ENCODE peak calls at places on chromosomes 4 and X, in four cellular contexts. One of them, this sample, is unnamed.
A peak's percentile ranks its signal among the peaks of the same experiment; 100 is the strongest.

GRCh38 chr4:89301902-89302301 is 5.7 kb downstream of the GPRIN3 start:
- DNase-seq in PC-9: no peak
- DNase-seq in foreskin keratinocyte: no peak
- DNase-seq in B cell: no peak
- DNase-seq in this sample: no peak

GRCh38 chr4:41213563-41214157 is 682 bp downstream of the APBB2 start:
- DNase-seq in B cell: peak; percentile 20
- DNase-seq in PC-9: no peak
- DNase-seq in foreskin keratinocyte: no peak
- DNase-seq in this sample: no peak

GRCh38 chrX:54248309-54248708 is 65.3 kb upstream of the FAM120C start:
- DNase-seq in PC-9: peak; percentile 50
- DNase-seq in B cell: no peak
- DNase-seq in foreskin keratinocyte: peak; percentile 41
- DNase-seq in this sample: no peak

GRCh38 chr4:184348311-184349233 is 125.8 kb downstream of the IRF2 start:
- DNase-seq in B cell: no peak
- DNase-seq in foreskin keratinocyte: no peak
- DNase-seq in PC-9: peak; percentile 56
- DNase-seq in this sample: no peak

GRCh38 chr4:170497729-170498128 is 408.0 kb upstream of the AADAT start:
- DNase-seq in foreskin keratinocyte: no peak
- DNase-seq in PC-9: no peak
- DNase-seq in B cell: no peak
- DNase-seq in this sample: no peak

GRCh38 chr4:19216495-19216894 is 1035.2 kb upstream of the SLIT2 start:
- DNase-seq in PC-9: no peak
- DNase-seq in B cell: no peak
- DNase-seq in foreskin keratinocyte: no peak
- DNase-seq in this sample: no peak

GRCh38 chr4:128980816-128981326 is 112.5 kb downstream of the SCLT1 start:
- DNase-seq in B cell: no peak
- DNase-seq in PC-9: no peak
- DNase-seq in foreskin keratinocyte: no peak
- DNase-seq in this sample: no peak

GRCh38 chrX:67601771-67602170 is 58.0 kb downstream of the AR start:
- DNase-seq in PC-9: no peak
- DNase-seq in foreskin keratinocyte: no peak
- DNase-seq in B cell: no peak
- DNase-seq in this sample: no peak

GRCh38 chrX:55486736-55487135 is 2.9 kb downstream of the USP51 start:
- DNase-seq in foreskin keratinocyte: peak; percentile 17
- DNase-seq in B cell: no peak
- DNase-seq in PC-9: no peak
- DNase-seq in this sample: no peak

GRCh38 chr4:13829457-13829856 is 201.9 kb upstream of the BOD1L1 start:
- DNase-seq in PC-9: no peak
- DNase-seq in foreskin keratinocyte: peak; percentile 79
- DNase-seq in B cell: no peak
- DNase-seq in this sample: no peak

GRCh38 chrX:109360301-109360700 is 121.6 kb downstream of the GUCY2F start:
- DNase-seq in foreskin keratinocyte: peak; percentile 50
- DNase-seq in PC-9: no peak
- DNase-seq in B cell: no peak
- DNase-seq in this sample: no peak

GRCh38 chr4:168794092-168794707 is 215.9 kb downstream of the CBR4 start:
- DNase-seq in foreskin keratinocyte: no peak
- DNase-seq in B cell: no peak
- DNase-seq in PC-9: no peak
- DNase-seq in this sample: no peak

GRCh38 chr4:143555676-143556075 is 42.2 kb downstream of the SMARCA5 start:
- DNase-seq in PC-9: no peak
- DNase-seq in B cell: no peak
- DNase-seq in foreskin keratinocyte: peak; percentile 78
- DNase-seq in this sample: no peak

GRCh38 chr4:143558286-143558685 is 44.8 kb downstream of the SMARCA5 start:
- DNase-seq in PC-9: no peak
- DNase-seq in foreskin keratinocyte: no peak
- DNase-seq in B cell: no peak
- DNase-seq in this sample: no peak

GRCh38 chr4:143559757-143560147 is 46.2 kb downstream of the SMARCA5 start:
- DNase-seq in B cell: peak; percentile 25
- DNase-seq in foreskin keratinocyte: no peak
- DNase-seq in PC-9: no peak
- DNase-seq in this sample: no peak

GRCh38 chr4:143554728-143555597 is 41.5 kb downstream of the SMARCA5 start:
- DNase-seq in B cell: no peak
- DNase-seq in foreskin keratinocyte: no peak
- DNase-seq in PC-9: no peak
- DNase-seq in this sample: no peak

GRCh38 chr4:143558823-143559756 is 45.6 kb downstream of the SMARCA5 start:
- DNase-seq in PC-9: peak; percentile 67
- DNase-seq in B cell: peak; percentile 69
- DNase-seq in foreskin keratinocyte: peak; percentile 79
- DNase-seq in this sample: peak; percentile 53
- TF ChIP-seq CTCF in PC-9: peak; percentile 66
- TF ChIP-seq CTCF in B cell: peak; percentile 65
- TF ChIP-seq CTCF in foreskin keratinocyte: peak; percentile 79
- TF ChIP-seq CTCF in this sample: no peak

GRCh38 chr4:118682928-118683327 is 2.3 kb upstream of the METTL14 start:
- DNase-seq in foreskin keratinocyte: peak; percentile 21
- DNase-seq in PC-9: no peak
- DNase-seq in B cell: no peak
- DNase-seq in this sample: no peak
- TF ChIP-seq CTCF in foreskin keratinocyte: peak; percentile 63
- TF ChIP-seq CTCF in PC-9: peak; percentile 60
- TF ChIP-seq CTCF in B cell: peak; percentile 23
- TF ChIP-seq CTCF in this sample: peak; percentile 12

GRCh38 chr4:54228064-54228527 is 997 bp upstream of the PDGFRA start:
- DNase-seq in foreskin keratinocyte: peak; percentile 71
- DNase-seq in PC-9: no peak
- DNase-seq in B cell: peak; percentile 58
- DNase-seq in this sample: no peak
- TF ChIP-seq CTCF in foreskin keratinocyte: peak; percentile 92
- TF ChIP-seq CTCF in PC-9: no peak
- TF ChIP-seq CTCF in B cell: peak; percentile 44
- TF ChIP-seq CTCF in this sample: no peak

DNA sequence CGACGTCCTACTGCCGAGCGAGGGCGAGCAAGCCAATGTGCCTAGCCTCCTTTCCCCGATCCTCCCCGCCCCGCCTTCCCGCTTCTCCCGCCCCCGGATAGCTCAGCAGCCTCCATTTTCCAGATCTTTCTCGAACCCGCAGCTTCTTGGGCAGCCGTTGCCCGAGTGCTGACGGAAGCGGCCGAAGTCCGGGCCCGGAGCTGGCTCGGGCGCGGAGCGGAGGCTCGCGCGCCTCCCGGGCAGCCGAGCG is 172 bp upstream of the HSPA4L start:
- DNase-seq in PC-9: peak; percentile 80
- DNase-seq in foreskin keratinocyte: peak; percentile 83
- DNase-seq in B cell: peak; percentile 74
- DNase-seq in this sample: no peak
- TF ChIP-seq CTCF in PC-9: no peak
- TF ChIP-seq CTCF in foreskin keratinocyte: no peak
- TF ChIP-seq CTCF in B cell: no peak
- TF ChIP-seq CTCF in this sample: no peak

DNA sequence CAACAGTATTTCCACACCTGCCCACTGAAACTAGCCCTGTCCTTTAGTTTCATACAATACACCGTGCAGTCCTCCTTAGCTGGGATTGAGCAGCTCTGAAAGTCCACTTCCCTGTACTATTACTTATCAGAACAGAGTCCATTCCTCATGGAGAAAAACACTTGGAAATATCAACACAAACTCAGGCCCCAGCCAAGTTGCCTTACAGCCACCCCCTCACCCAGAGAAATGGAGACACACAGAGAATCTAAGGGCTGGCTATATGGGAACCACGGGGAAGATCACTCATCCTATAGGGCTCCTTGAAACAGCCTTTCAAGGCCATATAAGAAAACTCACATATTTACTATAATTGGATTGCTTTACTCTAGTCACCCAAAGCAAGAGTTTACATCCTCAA is 1.9 kb downstream of the SCARB2 start:
- DNase-seq in B cell: no peak
- DNase-seq in foreskin keratinocyte: no peak
- DNase-seq in PC-9: no peak
- DNase-seq in this sample: no peak
- TF ChIP-seq CTCF in B cell: no peak
- TF ChIP-seq CTCF in foreskin keratinocyte: no peak
- TF ChIP-seq CTCF in PC-9: no peak
- TF ChIP-seq CTCF in this sample: no peak

DNA sequence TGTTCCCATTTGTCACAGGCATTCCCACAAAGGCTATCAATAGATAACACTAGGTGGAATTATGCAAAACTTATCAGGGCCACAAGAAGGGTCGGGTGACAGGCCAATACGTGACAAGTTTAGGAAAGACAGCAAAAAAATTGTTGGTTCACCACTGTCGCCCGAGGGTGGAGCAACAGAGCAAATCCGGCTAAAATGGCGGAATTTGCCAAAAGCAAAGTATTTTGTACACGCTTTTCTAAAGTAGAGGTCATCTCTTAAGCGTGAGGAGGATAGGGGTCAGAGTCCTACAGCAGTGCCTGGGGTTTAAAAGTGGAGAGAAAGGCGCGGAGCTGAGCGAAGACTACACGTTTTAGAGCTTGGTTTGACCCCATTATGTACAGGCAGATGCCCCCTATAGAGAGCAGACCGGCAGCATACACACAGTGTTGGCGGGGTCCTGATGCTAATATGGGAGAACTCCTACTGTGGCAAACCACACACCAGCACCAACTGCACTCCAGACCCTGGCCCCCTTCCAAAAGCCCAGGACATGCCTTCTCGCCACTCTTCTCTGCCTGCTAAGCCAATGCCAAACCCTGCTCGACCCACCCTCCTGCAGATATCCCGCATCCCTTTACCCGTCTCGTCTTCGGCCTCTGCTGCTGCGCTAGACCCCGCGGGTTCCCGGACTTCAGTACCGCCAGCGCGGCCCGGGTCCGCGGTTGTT is 733 bp downstream of the CCNA2 start:
- DNase-seq in B cell: no peak
- DNase-seq in PC-9: peak; percentile 60
- DNase-seq in foreskin keratinocyte: no peak
- DNase-seq in this sample: peak; percentile 17
- TF ChIP-seq CTCF in B cell: no peak
- TF ChIP-seq CTCF in PC-9: no peak
- TF ChIP-seq CTCF in foreskin keratinocyte: peak; percentile 23
- TF ChIP-seq CTCF in this sample: no peak

DNA sequence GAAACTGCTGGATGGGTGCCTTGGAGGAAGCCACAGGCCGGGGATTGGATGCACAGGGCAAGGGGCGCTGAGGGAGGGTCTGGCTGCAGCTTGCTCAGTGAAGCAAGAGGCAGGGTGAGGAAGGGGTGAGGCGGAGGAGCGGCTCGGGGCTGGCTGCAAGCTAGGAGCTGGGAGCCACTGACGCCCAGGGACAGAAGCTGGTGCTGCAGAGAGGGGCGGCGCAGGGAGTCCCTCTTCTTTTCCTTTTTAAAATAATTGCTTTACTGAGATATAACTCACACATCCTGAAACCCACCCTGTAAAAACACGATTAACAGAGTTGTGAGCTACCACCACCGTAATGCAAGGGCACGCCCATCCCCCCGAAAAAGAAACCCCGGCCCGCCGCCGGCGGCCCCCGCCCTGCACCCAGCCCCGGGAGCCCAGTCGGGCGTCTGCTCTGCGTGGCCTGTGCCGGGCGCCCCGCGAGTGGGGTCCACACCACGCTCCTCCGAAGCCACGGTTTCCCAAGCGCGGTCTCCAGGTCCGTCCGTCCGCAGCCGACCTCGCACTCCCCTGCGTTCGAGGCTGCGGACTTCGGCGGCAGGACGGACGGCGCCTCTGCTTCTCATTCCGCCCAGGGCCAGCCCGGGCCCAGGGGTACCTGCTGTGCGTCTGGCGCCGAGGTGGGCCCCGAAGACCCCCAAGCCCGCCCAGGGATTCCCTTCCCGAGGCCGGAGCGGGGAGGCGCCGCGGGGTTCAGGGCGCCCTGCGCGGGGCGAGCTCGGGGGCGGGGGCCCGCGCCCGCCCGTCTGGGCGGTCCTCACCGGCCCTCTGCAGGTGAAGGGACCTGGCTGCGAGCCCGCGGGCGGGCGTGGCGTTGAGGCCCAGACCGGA is 865 bp upstream of the UVSSA start:
- DNase-seq in PC-9: no peak
- DNase-seq in B cell: peak; percentile 79
- DNase-seq in foreskin keratinocyte: peak; percentile 35
- DNase-seq in this sample: peak; percentile 44
- TF ChIP-seq CTCF in PC-9: no peak
- TF ChIP-seq CTCF in B cell: peak; percentile 10
- TF ChIP-seq CTCF in foreskin keratinocyte: peak; percentile 43
- TF ChIP-seq CTCF in this sample: no peak

DNA sequence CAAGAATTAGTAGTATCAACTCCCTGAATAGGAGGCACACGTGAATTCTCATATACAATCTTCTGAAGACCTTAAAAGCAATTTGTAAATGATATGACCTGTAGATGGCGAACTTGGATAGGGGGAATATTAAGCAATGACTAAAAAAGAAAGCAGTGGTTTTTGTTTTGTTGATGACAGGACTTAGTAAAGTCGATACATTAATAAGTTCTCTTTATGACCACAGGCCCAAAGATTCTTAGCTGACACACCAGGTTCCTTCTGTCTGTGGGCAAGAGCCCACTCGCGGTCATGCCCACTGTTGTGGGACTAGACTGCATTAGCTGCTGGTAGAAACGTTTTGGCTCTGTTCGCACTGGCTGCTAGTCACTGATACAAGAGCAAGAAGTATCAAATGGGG is 30.8 kb downstream of the ALPK1 start:
- DNase-seq in PC-9: peak; percentile 39
- DNase-seq in B cell: no peak
- DNase-seq in foreskin keratinocyte: peak; percentile 51
- DNase-seq in this sample: no peak
- TF ChIP-seq CTCF in PC-9: peak; percentile 71
- TF ChIP-seq CTCF in B cell: peak; percentile 75
- TF ChIP-seq CTCF in foreskin keratinocyte: peak; percentile 79
- TF ChIP-seq CTCF in this sample: peak; percentile 33

This sample was measured in natural killer cell.